ENCODE peak calls at places on chromosomes 16 and 17, in four cellular contexts. X is thoracic aorta, B is cardiac muscle cell, M is tibial artery. R is an unnamed sample.

GRCh38 chr17:62968445-62968923 is 2.4 kb downstream of the TANC2 start:
- DNase-seq in X (no peak), B (peak; percentile 87), M (peak; percentile 29), R (no peak)

GRCh38 chr17:58120195-58120822 is 27.9 kb upstream of the OR4D1 start:
- DNase-seq in X (no peak), B (peak; percentile 90), M (peak; percentile 24), R (no peak)

GRCh38 chr17:59621771-59622170 is 2.1 kb downstream of the CLTC start:
- DNase-seq in X (no peak), B (no peak), M (no peak), R (no peak)

GRCh38 chr17:77203846-77204245 is 63.1 kb downstream of the SEC14L1 start:
- DNase-seq in X (no peak), B (no peak), M (no peak), R (no peak)

GRCh38 chr16:4803479-4804243 is 1.2 kb upstream of the ROGDI start:
- DNase-seq in X (no peak), B (no peak), M (no peak), R (no peak)

GRCh38 chr17:9817086-9817485 is 4.8 kb downstream of the GSG1L2 start:
- DNase-seq in X (no peak), B (peak; percentile 80), M (no peak), R (no peak)

GRCh38 chr17:73863761-73864535 is 219.7 kb upstream of the SDK2 start:
- DNase-seq in X (no peak), B (no peak), M (no peak), R (no peak)

GRCh38 chr16:66970775-66971725 is 10.0 kb downstream of the CES3 start:
- DNase-seq in X (no peak), B (no peak), M (no peak), R (no peak)

GRCh38 chr16:87842209-87842869 is 27.0 kb downstream of the SLC7A5 start:
- DNase-seq in X (no peak), B (no peak), M (no peak), R (no peak)

GRCh38 chr16:86092586-86093480 is 193.9 kb downstream of the IRF8 start:
- DNase-seq in X (no peak), B (no peak), M (no peak), R (no peak)

GRCh38 chr16:35176449-35176848 is 1717.0 kb downstream of the TP53TG3F start:
- DNase-seq in X (no peak), B (no peak), M (no peak), R (no peak)

GRCh38 chr17:6818938-6819337 is 12.6 kb downstream of the TEKT1 start:
- DNase-seq in X (no peak), B (no peak), M (no peak), R (no peak)

GRCh38 chr16:82935781-82936180 is 309.0 kb downstream of the CDH13 start:
- DNase-seq in X (no peak), B (no peak), M (no peak), R (no peak)

GRCh38 chr16:23691483-23692189 is 12.9 kb downstream of the PLK1 start:
- DNase-seq in X (no peak), B (no peak), M (no peak), R (no peak)

GRCh38 chr17:17924131-17924856 is 47.9 kb downstream of the TOM1L2 start:
- DNase-seq in X (no peak), B (no peak), M (no peak), R (peak; percentile 9)

GRCh38 chr16:1960665-1961630 is 1.6 kb downstream of the NDUFB10 start:
- DNase-seq in X (no peak), B (no peak), M (no peak), R (no peak)

GRCh38 chr17:10172241-10172741 is 26.1 kb downstream of the GAS7 start:
- DNase-seq in X (no peak), B (no peak), M (no peak), R (no peak)

GRCh38 chr17:48929812-48930165 is 14.9 kb downstream of the SNF8 start:
- DNase-seq in X (no peak), B (no peak), M (no peak), R (no peak)

GRCh38 chr16:30740364-30741251 is 7.6 kb upstream of the PHKG2 start:
- DNase-seq in X (peak; percentile 55), B (no peak), M (peak; percentile 90), R (peak; percentile 97)

GRCh38 chr16:50152386-50152806 is 710 bp upstream of the TENT4B start:
- DNase-seq in X (no peak), B (peak; percentile 34), M (no peak), R (peak; percentile 32)

GRCh38 chr16:85401370-85401916 is 211.7 kb upstream of the GSE1 start:
- DNase-seq in X (no peak), B (no peak), M (no peak), R (peak; percentile 45)

GRCh38 chr16:15907863-15908478 is 19.6 kb upstream of the CEP20 start:
- DNase-seq in X (no peak), B (peak; percentile 42), M (no peak), R (no peak)

GRCh38 chr17:41530062-41531048 is 2.2 kb upstream of the KRT19 start:
- DNase-seq in X (peak; percentile 28), B (peak; percentile 31), M (no peak), R (no peak)

GRCh38 chr17:56985371-56986162 is 7.6 kb downstream of the SCPEP1 start:
- DNase-seq in X (no peak), B (no peak), M (no peak), R (no peak)

GRCh38 chr16:81478876-81479496 is 34.4 kb downstream of the CMIP start:
- DNase-seq in X (no peak), B (no peak), M (peak; percentile 71), R (no peak)

GRCh38 chr16:50846511-50846910 is 104.6 kb downstream of the CYLD start:
- DNase-seq in X (no peak), B (no peak), M (no peak), R (peak; percentile 48)

GRCh38 chr17:77516902-77517301 is 376.1 kb downstream of the SEC14L1 start:
- DNase-seq in X (no peak), B (no peak), M (no peak), R (no peak)

GRCh38 chr17:37179893-37180292 is 195.9 kb upstream of the C17orf78 start:
- DNase-seq in X (no peak), B (no peak), M (no peak), R (no peak)

GRCh38 chr16:13770436-13770835 is 149.5 kb upstream of the ERCC4 start:
- DNase-seq in X (no peak), B (no peak), M (no peak), R (no peak)

GRCh38 chr17:68289936-68290267 is 1.0 kb downstream of the SLC16A6 start:
- DNase-seq in X (no peak), B (no peak), M (no peak), R (no peak)

GRCh38 chr17:71899317-71899716 is 221.5 kb upstream of the SOX9 start:
- DNase-seq in X (no peak), B (no peak), M (no peak), R (no peak)

GRCh38 chr16:60636117-60636516 is 1400.1 kb downstream of the CDH8 start:
- DNase-seq in X (no peak), B (no peak), M (no peak), R (no peak)

GRCh38 chr17:27247071-27247957 is 46.6 kb upstream of the WSB1 start:
- DNase-seq in X (no peak), B (no peak), M (peak; percentile 78), R (peak; percentile 92)

GRCh38 chr17:68507581-68507980 is 4.6 kb upstream of the PRKAR1A start:
- DNase-seq in X (no peak), B (no peak), M (no peak), R (no peak)

GRCh38 chr16:1371054-1371978 is 19.6 kb downstream of the GNPTG start:
- DNase-seq in X (no peak), B (no peak), M (no peak), R (no peak)

GRCh38 chr16:8893426-8893825 is 11.3 kb downstream of the LITAFD start:
- DNase-seq in X (no peak), B (no peak), M (no peak), R (peak; percentile 79)

GRCh38 chr16:8893976-8894690 is 12.0 kb downstream of the LITAFD start:
- DNase-seq in X (no peak), B (no peak), M (no peak), R (peak; percentile 66)

GRCh38 chr16:8889893-8890548 is 7.9 kb downstream of the LITAFD start:
- DNase-seq in X (no peak), B (no peak), M (no peak), R (no peak)

GRCh38 chr16:8890549-8890921 is 8.4 kb downstream of the LITAFD start:
- DNase-seq in X (no peak), B (no peak), M (no peak), R (no peak)

DNA sequence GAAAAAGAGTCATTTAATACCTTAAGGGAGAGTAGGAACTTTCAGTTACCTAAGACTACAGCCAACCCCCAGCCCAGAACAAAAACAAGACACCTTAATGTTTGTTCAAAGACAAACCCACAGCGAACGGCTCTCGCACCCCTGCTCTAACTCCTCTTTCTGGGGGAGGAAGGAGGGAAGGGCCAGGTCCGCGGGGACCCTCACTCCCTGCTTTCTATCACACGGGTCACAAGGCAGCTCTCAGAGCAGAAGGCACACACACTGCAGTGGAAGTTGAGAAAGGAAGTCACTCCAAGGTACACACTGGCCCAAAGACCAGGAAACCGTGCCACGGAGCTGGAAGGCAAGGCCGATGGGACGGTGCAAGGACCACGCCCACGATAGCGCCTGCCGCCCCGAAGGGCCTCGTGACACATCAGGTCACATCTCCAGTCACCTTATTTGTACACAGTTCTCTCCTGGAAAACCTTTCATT is 10.0 kb downstream of the LITAFD start:
- DNase-seq in X (no peak), B (no peak), M (no peak), R (peak; percentile 79)
- H3K4me3 ChIP-seq in X (no peak overlapping the region), B (no peak overlapping the region), M (no peak overlapping the region), R (no peak overlapping the region)

GRCh38 chr17:80263253-80264047 is 2.8 kb downstream of the RNF213 start:
- DNase-seq in X (peak; percentile 65), B (no peak), M (peak; percentile 90), R (peak; percentile 96)
- TF ChIP-seq CTCF in X (no peak), B (no peak), M (no peak), R (no peak)

GRCh38 chr16:6701096-6701495 is 631.5 kb upstream of the RBFOX1 start:
- DNase-seq in X (no peak), B (no peak), M (no peak), R (no peak)
- H3K4me3 ChIP-seq in X (no peak overlapping the region), B (no peak overlapping the region), M (no peak overlapping the region), R (no peak overlapping the region)

DNA sequence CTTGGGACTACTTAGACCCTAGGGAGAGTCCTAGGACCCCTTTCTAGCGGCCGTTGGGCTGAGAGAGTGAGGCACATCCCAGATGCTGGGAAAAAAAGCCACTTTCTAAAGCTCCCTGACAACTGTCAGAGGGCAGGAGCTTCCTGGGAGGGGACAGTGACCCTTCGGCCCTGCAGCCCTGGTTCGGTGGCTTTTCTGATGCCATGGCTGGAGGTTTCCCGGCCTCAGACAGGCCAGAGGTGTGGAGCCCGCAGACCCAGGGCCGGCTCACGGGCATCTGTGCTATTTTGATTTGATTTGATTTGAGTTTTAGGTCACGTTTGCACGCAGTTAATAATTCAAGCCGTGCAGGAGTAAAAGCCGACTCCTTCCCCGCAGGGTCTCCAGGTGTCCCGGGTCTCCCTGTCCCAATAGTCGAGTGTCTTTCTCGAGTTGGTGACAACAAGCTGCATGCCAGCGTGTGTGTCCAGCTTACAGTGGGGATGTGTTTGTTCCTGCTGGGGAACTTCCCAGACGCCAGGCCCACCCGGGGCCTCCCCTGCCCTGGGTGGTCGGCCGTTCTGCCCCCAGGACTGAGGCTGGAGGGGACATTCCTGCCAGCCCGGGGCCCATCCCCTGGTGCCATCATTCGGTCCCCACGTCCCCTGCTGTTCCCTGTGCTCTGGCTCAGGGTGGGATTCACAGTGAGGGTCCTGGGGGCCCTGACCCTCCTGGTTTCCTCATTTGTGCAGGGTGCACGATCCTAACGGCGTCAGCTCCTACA is 1.0 kb upstream of the CBFA2T3 start:
- DNase-seq in X (no peak), B (no peak), M (no peak), R (no peak)
- TF ChIP-seq CTCF in X (no peak), B (no peak), M (no peak), R (no peak)

R was measured in lower leg skin.